ENCODE peak calls at places on chromosomes 16 and 17, in nine cellular contexts. Y is tibial nerve; Z is tibial artery; A is psoas muscle; G is activated CD8-positive, alpha-beta T cell treated with anti-CD3 and anti-CD28 coated beads for 36 hours; D is GM12865; S is IMR-90; J is spleen; E is mammary epithelial cell. F is an unnamed sample.

GRCh38 chr17:44501866-44502265 is 1.3 kb downstream of the GPATCH8 start:
- DNase-seq in Y (no peak), Z (no peak), A (no peak), G (no peak), D (peak), S (peak), J (no peak), E (peak), F (no peak)

GRCh38 chr17:77442976-77443742 is 302.4 kb downstream of the SEC14L1 start:
- DNase-seq in Y (no peak), Z (no peak), A (no peak), G (peak), D (no peak), S (no peak), J (no peak), E (no peak), F (no peak)

GRCh38 chr16:25966172-25967097 is 274.7 kb downstream of the HS3ST4 start:
- DNase-seq in Y (no peak), Z (no peak), A (no peak), G (peak), D (peak), S (no peak), J (no peak), E (no peak), F (no peak)

GRCh38 chr16:60181542-60181941 is 1447.4 kb upstream of the GOT2 start:
- DNase-seq in Y (no peak), Z (no peak), A (no peak), G (no peak), D (no peak), S (no peak), J (no peak), E (no peak), F (no peak)

GRCh38 chr17:1852327-1852726 is 22.5 kb downstream of the RPA1 start:
- DNase-seq in Y (no peak), Z (no peak), A (no peak), G (no peak), D (peak), S (no peak), J (no peak), E (no peak), F (no peak)

GRCh38 chr16:54409982-54410381 is 123.4 kb upstream of the IRX3 start:
- DNase-seq in Y (no peak), Z (no peak), A (no peak), G (no peak), D (no peak), S (no peak), J (no peak), E (no peak), F (no peak)

GRCh38 chr17:43905985-43906852 is 1.1 kb downstream of the MPP2 start:
- DNase-seq in Y (peak), Z (peak), A (peak), G (peak), D (no peak), S (peak), J (no peak), E (no peak), F (no peak)

GRCh38 chr17:75487351-75488070 is 27.8 kb downstream of the CASKIN2 start:
- DNase-seq in Y (no peak), Z (no peak), A (peak), G (peak), D (peak), S (no peak), J (peak), E (no peak), F (peak)

GRCh38 chr17:35568561-35568960 is 7.9 kb upstream of the SLFN14 start:
- DNase-seq in Y (no peak), Z (no peak), A (no peak), G (peak), D (peak), S (peak), J (no peak), E (peak), F (no peak)

GRCh38 chr16:67296422-67296821 is 17.1 kb downstream of the PLEKHG4 start:
- DNase-seq in Y (no peak), Z (no peak), A (no peak), G (no peak), D (no peak), S (peak), J (peak), E (peak), F (no peak)

GRCh38 chr17:67138392-67138791 is 94.0 kb downstream of the CACNG1 start:
- DNase-seq in Y (no peak), Z (no peak), A (no peak), G (no peak), D (no peak), S (no peak), J (no peak), E (no peak), F (no peak)

GRCh38 chr16:67543582-67543981 is 15.0 kb downstream of the RIPOR1 start:
- DNase-seq in Y (no peak), Z (no peak), A (no peak), G (no peak), D (no peak), S (no peak), J (peak), E (no peak), F (no peak)

GRCh38 chr16:48123104-48123788 is 32.5 kb downstream of the ABCC12 start:
- DNase-seq in Y (no peak), Z (no peak), A (peak), G (peak), D (peak), S (peak), J (no peak), E (peak), F (no peak)

GRCh38 chr17:45221081-45221996 is at the start of gene FMNL1:
- DNase-seq in Y (no peak), Z (peak), A (peak), G (peak), D (peak), S (no peak), J (peak), E (no peak), F (no peak)

GRCh38 chr16:30092373-30093010 is 768 bp upstream of the TBX6 start:
- DNase-seq in Y (peak), Z (peak), A (peak), G (peak), D (peak), S (peak), J (peak), E (no peak), F (no peak)

DNA sequence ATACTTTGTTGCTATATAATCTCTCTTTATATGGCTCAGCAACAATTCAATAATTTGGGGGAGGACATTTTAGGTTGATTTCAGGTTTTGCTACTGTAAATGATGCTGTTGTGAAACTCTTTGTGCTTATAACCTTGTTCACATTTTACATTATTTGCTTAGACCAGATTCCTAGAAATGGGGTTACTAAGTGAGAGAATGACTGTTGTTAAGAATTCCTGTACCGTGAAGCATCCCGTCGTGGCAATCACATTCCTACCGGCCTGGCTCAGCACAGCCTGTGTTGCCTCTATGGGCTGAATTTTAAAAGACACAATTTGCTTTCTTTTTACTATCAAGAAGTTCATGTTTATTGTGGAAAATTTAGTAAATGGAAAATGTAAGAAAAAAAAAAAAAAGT is 31.4 kb downstream of the B9D1 start:
- DNase-seq in Y (no peak), Z (no peak), A (no peak), G (no peak), D (no peak), S (peak), J (no peak), E (no peak), F (no peak)
- TF ChIP-seq CTCF in Y (no peak), Z (no peak), A (no peak), G (no peak), D (no peak), S (peak), J (no peak), E (no peak), F (peak)

GRCh38 chr17:68903294-68903693 is 51.9 kb downstream of the ABCA8 start:
- DNase-seq in Y (no peak), Z (no peak), A (no peak), G (no peak), D (no peak), S (no peak), J (no peak), E (no peak), F (no peak)

GRCh38 chr17:68908045-68908444 is 47.1 kb downstream of the ABCA8 start:
- DNase-seq in Y (no peak), Z (no peak), A (no peak), G (no peak), D (peak), S (no peak), J (no peak), E (no peak), F (no peak)

GRCh38 chr17:68910256-68910705 is 44.9 kb downstream of the ABCA8 start:
- DNase-seq in Y (no peak), Z (no peak), A (no peak), G (no peak), D (no peak), S (peak), J (no peak), E (peak), F (no peak)

GRCh38 chr17:68909066-68909465 is 46.1 kb downstream of the ABCA8 start:
- DNase-seq in Y (no peak), Z (peak), A (peak), G (no peak), D (peak), S (peak), J (no peak), E (peak), F (no peak)

DNA sequence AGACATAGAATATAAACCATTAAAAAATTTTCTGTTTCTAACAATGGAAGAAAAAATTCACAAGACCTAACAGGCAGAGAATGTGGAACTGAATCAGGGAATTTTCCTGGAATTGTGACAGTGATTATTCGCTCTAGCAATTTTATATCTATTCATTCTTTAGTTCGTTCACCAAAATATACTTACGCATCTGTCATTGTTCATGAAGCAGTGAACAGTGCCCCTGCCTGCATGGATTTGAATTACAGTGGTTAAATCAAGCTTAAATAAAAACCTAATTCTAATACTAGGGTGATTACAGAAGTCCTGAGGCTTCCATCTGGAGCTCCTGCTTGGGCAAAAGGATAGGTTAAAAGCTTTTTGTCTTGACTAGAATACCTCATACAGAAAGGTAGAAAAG is 48.6 kb downstream of the ABCA8 start:
- DNase-seq in Y (no peak), Z (no peak), A (no peak), G (no peak), D (peak), S (peak), J (no peak), E (peak), F (no peak)
- TF ChIP-seq CTCF in Y (peak), Z (no peak), A (peak), G (no peak), D (peak), S (peak), J (no peak), E (peak), F (peak)

GRCh38 chr17:17781591-17782424 is 55.0 kb downstream of the SREBF1 start:
- DNase-seq in Y (peak), Z (peak), A (peak), G (peak), D (no peak), S (peak), J (no peak), E (no peak), F (no peak)

GRCh38 chr17:17783121-17783824 is 53.5 kb downstream of the SREBF1 start:
- DNase-seq in Y (no peak), Z (peak), A (peak), G (peak), D (peak), S (no peak), J (peak), E (peak), F (no peak)

GRCh38 chr17:17779015-17779611 is 57.7 kb downstream of the SREBF1 start:
- DNase-seq in Y (no peak), Z (peak), A (peak), G (no peak), D (no peak), S (no peak), J (no peak), E (no peak), F (no peak)

GRCh38 chr17:17782425-17783120 is 54.2 kb downstream of the SREBF1 start:
- DNase-seq in Y (no peak), Z (no peak), A (peak), G (peak), D (peak), S (no peak), J (no peak), E (no peak), F (no peak)

GRCh38 chr17:17780941-17781590 is 55.7 kb downstream of the SREBF1 start:
- DNase-seq in Y (no peak), Z (peak), A (peak), G (no peak), D (no peak), S (peak), J (no peak), E (no peak), F (no peak)
- TF ChIP-seq CTCF in Y (no peak), Z (peak), A (no peak), G (no peak), D (no peak), S (peak), J (no peak), E (peak), F (peak)

GRCh38 chr17:30238387-30239088 is 3.0 kb upstream of the SLC6A4 start:
- DNase-seq in Y (no peak), Z (no peak), A (no peak), G (no peak), D (no peak), S (no peak), J (peak), E (no peak), F (no peak)
- TF ChIP-seq CTCF in Y (no peak), Z (no peak), A (no peak), G (no peak), D (no peak), S (no peak), J (no peak), E (no peak), F (no peak)

DNA sequence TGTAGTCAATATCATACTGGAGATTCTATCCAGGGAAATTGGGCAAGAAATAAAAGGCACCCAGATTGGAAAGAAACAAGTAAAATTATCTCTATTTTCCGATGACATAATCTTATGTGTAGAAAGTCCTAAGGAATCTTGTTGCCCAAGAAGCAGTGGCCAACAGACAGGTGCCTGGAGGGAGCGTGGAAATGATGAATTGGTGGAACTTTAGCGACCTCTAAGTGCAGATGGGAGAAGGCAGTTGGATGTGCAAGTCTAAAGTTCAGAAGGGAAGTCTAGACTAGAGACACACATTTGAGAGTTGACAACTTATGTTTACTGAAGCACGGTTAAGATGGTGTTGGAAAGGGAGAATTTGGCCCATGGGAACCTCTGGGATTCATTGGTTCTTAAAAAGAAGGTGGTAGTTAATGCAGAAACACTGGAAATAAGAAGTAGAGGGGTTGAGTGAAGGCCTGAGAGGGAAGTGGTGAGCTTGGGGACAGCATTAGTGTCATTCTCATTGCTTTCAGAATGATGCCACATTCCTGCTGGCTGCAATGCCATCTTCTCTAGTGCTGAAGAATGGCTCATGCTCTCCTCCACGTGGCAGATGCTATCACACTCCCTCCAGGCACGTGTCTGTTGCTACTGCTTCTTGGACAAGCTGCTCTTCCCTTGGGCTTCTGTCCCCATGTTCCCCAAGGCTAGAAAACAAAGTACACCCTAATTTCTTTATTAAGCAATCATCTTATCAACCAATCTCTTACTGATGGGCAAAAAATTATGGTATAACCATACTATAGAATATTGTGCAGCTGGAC is 24.0 kb downstream of the TAT start:
- DNase-seq in Y (no peak), Z (no peak), A (no peak), G (no peak), D (no peak), S (no peak), J (no peak), E (peak), F (no peak)
- TF ChIP-seq CTCF in Y (no peak), Z (no peak), A (no peak), G (no peak), D (peak), S (no peak), J (no peak), E (no peak), F (no peak)

GRCh38 chr17:27756467-27757371 is 43.6 kb downstream of the NOS2 start:
- DNase-seq in Y (no peak), Z (peak), A (peak), G (peak), D (peak), S (peak), J (no peak), E (peak), F (no peak)
- TF ChIP-seq CTCF in Y (peak), Z (peak), A (peak), G (peak), D (peak), S (peak), J (peak), E (peak), F (peak)

DNA sequence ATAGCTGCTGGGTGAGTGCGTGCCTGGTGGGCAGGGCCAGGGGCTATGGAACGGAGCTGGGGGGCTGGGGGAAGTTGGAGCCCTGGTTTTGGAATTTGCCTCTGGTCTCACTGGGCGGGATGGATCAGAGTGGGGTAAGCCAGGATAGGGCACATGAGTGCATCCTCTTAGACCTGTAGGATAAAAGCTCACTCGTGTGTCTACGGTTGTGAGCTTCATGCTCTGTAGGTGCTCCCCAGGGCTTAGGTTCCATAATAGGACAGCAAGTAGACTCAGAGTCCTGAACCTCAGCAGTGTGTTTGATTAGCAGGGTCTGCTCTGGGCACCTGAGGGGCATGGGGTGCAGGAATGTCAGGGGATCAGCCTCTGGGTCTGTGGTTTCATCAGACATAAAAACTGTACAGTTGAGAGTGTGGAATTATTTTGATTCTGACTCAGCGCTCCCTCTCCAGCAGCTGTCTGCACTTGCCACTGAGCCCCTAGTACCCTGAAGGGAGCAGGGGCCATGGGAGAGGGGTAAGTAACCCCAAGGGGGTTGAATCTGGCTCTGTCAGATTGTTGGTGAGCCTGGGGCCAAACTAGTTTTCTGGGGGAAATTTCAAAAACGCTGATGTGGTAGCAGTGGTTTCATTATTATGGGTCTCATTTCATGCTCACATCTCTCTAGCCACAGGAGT is 84.2 kb upstream of the LGALS9 start:
- DNase-seq in Y (no peak), Z (no peak), A (no peak), G (no peak), D (peak), S (peak), J (peak), E (no peak), F (peak)
- TF ChIP-seq CTCF in Y (no peak), Z (no peak), A (no peak), G (no peak), D (no peak), S (no peak), J (no peak), E (no peak), F (no peak)

GRCh38 chr16:85443116-85443515 is 170.0 kb upstream of the GSE1 start:
- DNase-seq in Y (no peak), Z (no peak), A (no peak), G (no peak), D (no peak), S (no peak), J (no peak), E (no peak), F (no peak)

GRCh38 chr16:85446846-85447656 is 166.1 kb upstream of the GSE1 start:
- DNase-seq in Y (no peak), Z (no peak), A (no peak), G (peak), D (peak), S (no peak), J (peak), E (no peak), F (no peak)

GRCh38 chr16:85445779-85446222 is 167.3 kb upstream of the GSE1 start:
- DNase-seq in Y (no peak), Z (no peak), A (no peak), G (no peak), D (no peak), S (peak), J (no peak), E (no peak), F (no peak)

GRCh38 chr16:85443531-85443930 is 169.6 kb upstream of the GSE1 start:
- DNase-seq in Y (no peak), Z (no peak), A (no peak), G (no peak), D (no peak), S (no peak), J (no peak), E (no peak), F (no peak)

DNA sequence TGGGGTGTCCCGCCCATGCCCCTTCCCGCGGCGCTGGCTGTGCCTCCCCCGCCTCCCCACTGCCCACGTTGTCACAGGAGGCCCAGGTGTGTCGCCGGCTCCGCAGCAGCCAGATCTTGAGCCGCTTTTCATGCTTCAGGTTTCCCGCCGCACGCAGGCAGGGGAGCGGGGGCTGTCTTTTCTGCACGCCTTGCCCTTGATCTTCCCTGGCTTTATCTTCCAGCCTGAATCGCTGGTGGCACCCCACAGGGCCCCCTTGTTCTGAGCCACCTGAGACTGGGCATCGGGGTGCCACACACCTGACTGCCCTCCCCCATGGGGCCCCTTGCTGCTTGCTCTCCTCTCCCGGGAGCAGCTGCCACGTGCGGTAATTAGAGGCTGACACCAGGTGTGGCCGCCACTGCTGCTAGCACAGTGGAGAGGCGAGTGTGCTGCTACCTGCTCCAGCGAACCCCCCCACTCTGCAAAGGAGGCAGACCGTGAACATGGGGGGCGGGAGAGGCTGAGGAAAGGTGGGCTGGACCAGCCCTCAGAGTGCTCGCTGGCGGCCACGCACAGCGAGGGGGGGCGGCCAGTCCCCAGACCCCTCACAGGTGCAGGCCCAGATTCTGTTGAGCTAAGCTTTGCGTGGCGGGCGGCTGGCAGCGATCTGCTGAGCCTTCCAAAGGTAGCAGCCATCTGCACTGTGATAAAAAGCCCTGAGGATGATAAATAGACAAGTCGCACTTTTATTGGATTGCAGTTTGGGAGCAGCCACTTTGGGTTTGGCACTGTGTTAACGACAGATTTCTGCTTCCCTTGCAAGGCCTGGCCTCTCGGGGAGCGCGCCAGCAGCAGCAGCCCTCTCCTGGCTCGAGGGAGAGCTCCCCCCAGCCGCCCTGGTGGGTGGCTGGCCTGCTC is 168.0 kb upstream of the GSE1 start:
- DNase-seq in Y (no peak), Z (no peak), A (no peak), G (peak), D (no peak), S (no peak), J (no peak), E (no peak), F (no peak)
- TF ChIP-seq CTCF in Y (no peak), Z (no peak), A (no peak), G (no peak), D (no peak), S (no peak), J (no peak), E (no peak), F (no peak)